ENCODE peak calls at places on chromosomes 5 and 9, in eight cellular contexts. One of them, this sample, is unnamed.

GRCh38 chr5:131579917-131580671 is 54.9 kb downstream of the RAPGEF6 start:
- DNase-seq in OCI-LY7: no peak
- DNase-seq in MM.1S: no peak
- DNase-seq in HCT116: no peak
- DNase-seq in SK-N-SH: no peak
- DNase-seq in GM23338: no peak
- DNase-seq in GM23248: no peak
- DNase-seq in PC-3: no peak
- DNase-seq in this sample: no peak

GRCh38 chr9:95157491-95158151 is 159.9 kb downstream of the FANCC start:
- DNase-seq in OCI-LY7: no peak
- DNase-seq in MM.1S: no peak
- DNase-seq in HCT116: no peak
- DNase-seq in SK-N-SH: peak
- DNase-seq in GM23338: no peak
- DNase-seq in GM23248: peak
- DNase-seq in PC-3: peak
- DNase-seq in this sample: no peak

GRCh38 chr5:157290156-157290980 is 24.4 kb downstream of the CYFIP2 start:
- DNase-seq in OCI-LY7: no peak
- DNase-seq in MM.1S: no peak
- DNase-seq in HCT116: no peak
- DNase-seq in SK-N-SH: no peak
- DNase-seq in GM23338: no peak
- DNase-seq in GM23248: peak
- DNase-seq in PC-3: peak
- DNase-seq in this sample: no peak

GRCh38 chr5:135600971-135601381 is 22.2 kb upstream of the CXCL14 start:
- DNase-seq in OCI-LY7: no peak
- DNase-seq in MM.1S: no peak
- DNase-seq in HCT116: no peak
- DNase-seq in SK-N-SH: no peak
- DNase-seq in GM23338: no peak
- DNase-seq in GM23248: no peak
- DNase-seq in PC-3: no peak
- DNase-seq in this sample: no peak

GRCh38 chr5:39547548-39548154 is 122.9 kb upstream of the DAB2 start:
- DNase-seq in OCI-LY7: peak
- DNase-seq in MM.1S: peak
- DNase-seq in HCT116: peak
- DNase-seq in SK-N-SH: peak
- DNase-seq in GM23338: peak
- DNase-seq in GM23248: peak
- DNase-seq in PC-3: peak
- DNase-seq in this sample: peak

GRCh38 chr9:70352802-70353201 is 61.7 kb downstream of the KLF9 start:
- DNase-seq in OCI-LY7: no peak
- DNase-seq in MM.1S: no peak
- DNase-seq in HCT116: no peak
- DNase-seq in SK-N-SH: no peak
- DNase-seq in GM23338: no peak
- DNase-seq in GM23248: peak
- DNase-seq in PC-3: no peak
- DNase-seq in this sample: no peak

GRCh38 chr5:132056610-132057497 is 3.6 kb upstream of the IL3 start:
- DNase-seq in OCI-LY7: no peak
- DNase-seq in MM.1S: no peak
- DNase-seq in HCT116: no peak
- DNase-seq in SK-N-SH: peak
- DNase-seq in GM23338: no peak
- DNase-seq in GM23248: no peak
- DNase-seq in PC-3: no peak
- DNase-seq in this sample: no peak

GRCh38 chr9:95316794-95317118 is 753 bp downstream of the FANCC start:
- DNase-seq in OCI-LY7: peak
- DNase-seq in MM.1S: peak
- DNase-seq in HCT116: peak
- DNase-seq in SK-N-SH: peak
- DNase-seq in GM23338: peak
- DNase-seq in GM23248: peak
- DNase-seq in PC-3: peak
- DNase-seq in this sample: peak

GRCh38 chr9:27350382-27350781 is 53.4 kb upstream of the EQTN start:
- DNase-seq in OCI-LY7: no peak
- DNase-seq in MM.1S: no peak
- DNase-seq in HCT116: no peak
- DNase-seq in SK-N-SH: no peak
- DNase-seq in GM23338: no peak
- DNase-seq in GM23248: no peak
- DNase-seq in PC-3: no peak
- DNase-seq in this sample: no peak

GRCh38 chr5:129509363-129509762 is 49.3 kb downstream of the ADAMTS19 start:
- DNase-seq in OCI-LY7: no peak
- DNase-seq in MM.1S: no peak
- DNase-seq in HCT116: no peak
- DNase-seq in SK-N-SH: no peak
- DNase-seq in GM23338: no peak
- DNase-seq in GM23248: no peak
- DNase-seq in PC-3: no peak
- DNase-seq in this sample: no peak

GRCh38 chr9:97703437-97704326 is 6.5 kb upstream of the XPA start:
- DNase-seq in OCI-LY7: no peak
- DNase-seq in MM.1S: peak
- DNase-seq in HCT116: peak
- DNase-seq in SK-N-SH: peak
- DNase-seq in GM23338: no peak
- DNase-seq in GM23248: peak
- DNase-seq in PC-3: peak
- DNase-seq in this sample: no peak

GRCh38 chr5:124729687-124730359 is 16.6 kb downstream of the ZNF608 start:
- DNase-seq in OCI-LY7: no peak
- DNase-seq in MM.1S: no peak
- DNase-seq in HCT116: no peak
- DNase-seq in SK-N-SH: no peak
- DNase-seq in GM23338: no peak
- DNase-seq in GM23248: peak
- DNase-seq in PC-3: no peak
- DNase-seq in this sample: no peak

GRCh38 chr9:88828018-88828417 is 163.2 kb upstream of the S1PR3 start:
- DNase-seq in OCI-LY7: no peak
- DNase-seq in MM.1S: no peak
- DNase-seq in HCT116: no peak
- DNase-seq in SK-N-SH: peak
- DNase-seq in GM23338: no peak
- DNase-seq in GM23248: no peak
- DNase-seq in PC-3: no peak
- DNase-seq in this sample: no peak

GRCh38 chr9:88826181-88826580 is 165.1 kb upstream of the S1PR3 start:
- DNase-seq in OCI-LY7: no peak
- DNase-seq in MM.1S: no peak
- DNase-seq in HCT116: no peak
- DNase-seq in SK-N-SH: no peak
- DNase-seq in GM23338: no peak
- DNase-seq in GM23248: no peak
- DNase-seq in PC-3: no peak
- DNase-seq in this sample: no peak

GRCh38 chr9:88828492-88828974 is 162.7 kb upstream of the S1PR3 start:
- DNase-seq in OCI-LY7: no peak
- DNase-seq in MM.1S: no peak
- DNase-seq in HCT116: no peak
- DNase-seq in SK-N-SH: peak
- DNase-seq in GM23338: no peak
- DNase-seq in GM23248: no peak
- DNase-seq in PC-3: no peak
- DNase-seq in this sample: no peak

GRCh38 chr9:88824711-88825110 is 166.6 kb upstream of the S1PR3 start:
- DNase-seq in OCI-LY7: no peak
- DNase-seq in MM.1S: no peak
- DNase-seq in HCT116: no peak
- DNase-seq in SK-N-SH: no peak
- DNase-seq in GM23338: no peak
- DNase-seq in GM23248: peak
- DNase-seq in PC-3: no peak
- DNase-seq in this sample: no peak

GRCh38 chr9:88826651-88827245 is 164.5 kb upstream of the S1PR3 start:
- DNase-seq in OCI-LY7: no peak
- DNase-seq in MM.1S: no peak
- DNase-seq in HCT116: no peak
- DNase-seq in SK-N-SH: no peak
- DNase-seq in GM23338: no peak
- DNase-seq in GM23248: peak
- DNase-seq in PC-3: no peak
- DNase-seq in this sample: no peak
- TF ChIP-seq EZH2phosphoT487 in OCI-LY7: no peak
- TF ChIP-seq EZH2phosphoT487 in MM.1S: no peak
- TF ChIP-seq EZH2phosphoT487 in HCT116: no peak
- TF ChIP-seq EZH2phosphoT487 in SK-N-SH: no peak
- TF ChIP-seq EZH2phosphoT487 in GM23338: no peak
- TF ChIP-seq EZH2phosphoT487 in GM23248: peak
- TF ChIP-seq EZH2phosphoT487 in PC-3: no peak
- TF ChIP-seq EZH2phosphoT487 in this sample: no peak

DNA sequence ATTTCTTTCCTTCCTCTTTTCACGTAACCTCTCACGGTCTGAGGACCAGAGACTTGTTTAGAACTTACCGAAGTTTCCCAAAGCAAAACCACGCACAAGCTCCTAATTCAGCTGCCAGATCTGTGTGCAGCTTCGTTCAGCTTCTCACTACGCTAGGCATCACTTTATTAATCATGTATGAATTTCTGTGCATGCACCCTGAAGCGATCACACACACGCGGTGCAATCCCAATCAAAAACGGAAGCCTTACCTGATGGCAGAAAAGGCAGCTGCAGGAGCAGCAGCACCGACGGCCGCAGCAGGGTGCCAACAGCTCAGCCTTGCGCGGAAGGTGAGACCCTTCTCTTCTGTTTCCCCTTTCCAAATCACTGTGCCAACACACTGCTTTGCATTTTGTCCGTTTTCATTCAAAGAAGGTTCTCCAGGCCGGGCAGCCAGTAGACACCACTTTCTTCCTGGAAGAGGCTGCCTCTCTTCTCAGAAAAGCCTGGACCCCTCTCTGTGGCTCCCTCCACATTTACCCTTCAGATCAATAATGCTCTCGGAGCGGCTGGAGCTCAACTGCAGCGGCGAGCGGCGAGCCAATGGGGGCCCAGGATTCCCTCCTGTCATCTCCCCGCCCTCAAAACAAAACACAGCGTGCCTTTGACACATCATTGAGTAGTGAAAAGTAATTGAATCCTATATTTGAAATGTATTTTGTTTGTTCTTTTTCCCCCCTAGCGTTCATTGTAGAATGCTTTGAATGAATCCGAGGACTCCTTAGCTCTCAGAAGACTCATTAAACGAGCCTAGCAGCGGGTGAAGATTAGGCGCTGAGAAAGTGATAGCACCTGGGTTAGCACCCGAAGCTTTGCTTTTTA is at the start of gene CDH12:
- DNase-seq in OCI-LY7: no peak
- DNase-seq in MM.1S: peak
- DNase-seq in HCT116: no peak
- DNase-seq in SK-N-SH: no peak
- DNase-seq in GM23338: peak
- DNase-seq in GM23248: peak
- DNase-seq in PC-3: peak
- DNase-seq in this sample: peak
- TF ChIP-seq EZH2phosphoT487 in OCI-LY7: no peak
- TF ChIP-seq EZH2phosphoT487 in MM.1S: no peak
- TF ChIP-seq EZH2phosphoT487 in HCT116: no peak
- TF ChIP-seq EZH2phosphoT487 in SK-N-SH: no peak
- TF ChIP-seq EZH2phosphoT487 in GM23338: no peak
- TF ChIP-seq EZH2phosphoT487 in GM23248: no peak
- TF ChIP-seq EZH2phosphoT487 in PC-3: no peak
- TF ChIP-seq EZH2phosphoT487 in this sample: peak

DNA sequence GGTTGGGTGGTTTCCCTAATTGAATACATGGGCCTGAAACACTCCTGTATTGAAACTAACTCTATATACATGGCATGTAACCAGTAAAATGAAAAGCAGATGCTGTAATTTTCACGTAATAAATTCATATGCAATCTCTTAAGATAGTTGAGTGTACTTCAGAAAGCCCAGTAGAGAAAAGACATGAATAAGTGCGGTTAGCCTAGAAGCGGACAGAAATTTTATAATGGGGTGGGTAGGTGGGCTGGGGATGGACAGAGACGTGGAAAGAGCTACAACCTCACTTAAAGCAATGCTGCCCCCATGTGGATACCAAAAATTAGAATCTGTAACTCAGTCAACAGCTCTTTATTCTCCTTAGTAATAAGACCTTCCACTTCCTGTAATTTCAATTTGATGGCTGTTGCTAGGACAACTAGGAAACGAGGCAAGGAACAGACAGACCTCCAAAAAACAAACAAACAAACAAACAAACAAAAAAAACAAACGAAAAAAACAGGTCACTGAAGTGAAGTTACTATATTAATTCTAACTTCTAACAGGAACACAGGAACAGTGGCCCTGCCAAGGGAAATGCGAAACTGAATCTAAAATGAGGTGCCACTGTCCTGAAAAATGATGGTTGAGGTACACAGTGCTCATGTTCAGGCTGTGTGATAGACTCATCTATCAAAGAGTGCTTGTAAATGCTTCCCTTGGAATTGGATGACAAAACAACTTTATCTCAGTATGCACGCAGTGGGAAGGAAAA is 103.4 kb upstream of the GNA14 start:
- DNase-seq in OCI-LY7: peak
- DNase-seq in MM.1S: peak
- DNase-seq in HCT116: peak
- DNase-seq in SK-N-SH: peak
- DNase-seq in GM23338: peak
- DNase-seq in GM23248: peak
- DNase-seq in PC-3: peak
- DNase-seq in this sample: peak
- TF ChIP-seq EZH2phosphoT487 in OCI-LY7: no peak
- TF ChIP-seq EZH2phosphoT487 in MM.1S: no peak
- TF ChIP-seq EZH2phosphoT487 in HCT116: no peak
- TF ChIP-seq EZH2phosphoT487 in SK-N-SH: no peak
- TF ChIP-seq EZH2phosphoT487 in GM23338: no peak
- TF ChIP-seq EZH2phosphoT487 in GM23248: no peak
- TF ChIP-seq EZH2phosphoT487 in PC-3: no peak
- TF ChIP-seq EZH2phosphoT487 in this sample: no peak

DNA sequence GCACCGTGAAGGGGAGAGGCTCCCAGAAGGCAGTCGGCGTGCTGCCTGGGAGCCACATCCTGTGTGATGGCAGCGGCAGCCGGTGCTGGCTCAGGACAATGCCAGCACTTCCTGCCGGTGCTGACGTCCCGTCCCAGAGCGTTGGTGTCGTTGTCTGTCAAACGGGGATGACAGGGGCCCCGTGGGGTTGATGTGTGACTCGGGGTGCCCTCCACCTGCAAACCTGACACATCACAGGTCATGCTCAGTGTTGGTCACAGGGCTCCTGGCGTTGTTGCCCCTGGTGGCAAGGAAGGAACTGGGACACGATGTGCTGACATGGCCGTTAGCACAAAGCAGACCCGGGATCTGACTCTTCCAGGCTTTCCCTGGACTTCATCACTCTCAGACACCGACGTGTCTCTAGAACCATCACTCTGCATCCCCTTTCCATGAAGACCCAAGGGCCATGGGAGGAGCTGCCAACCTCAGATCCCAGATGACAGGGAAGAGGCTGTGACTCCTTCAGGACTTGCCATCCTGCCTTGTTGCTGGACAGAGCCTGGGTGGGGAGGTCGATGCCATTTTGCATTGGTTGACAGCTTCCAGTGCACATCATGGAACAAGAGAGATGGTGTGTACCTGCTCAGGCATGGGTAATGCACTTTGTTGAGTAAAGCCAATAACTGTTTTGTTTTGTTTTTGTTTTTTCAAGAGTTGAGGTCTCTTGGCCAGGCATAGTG is 21.5 kb downstream of the PLPP7 start:
- DNase-seq in OCI-LY7: peak
- DNase-seq in MM.1S: peak
- DNase-seq in HCT116: no peak
- DNase-seq in SK-N-SH: no peak
- DNase-seq in GM23338: peak
- DNase-seq in GM23248: peak
- DNase-seq in PC-3: peak
- DNase-seq in this sample: peak
- TF ChIP-seq EZH2phosphoT487 in OCI-LY7: no peak
- TF ChIP-seq EZH2phosphoT487 in MM.1S: no peak
- TF ChIP-seq EZH2phosphoT487 in HCT116: no peak
- TF ChIP-seq EZH2phosphoT487 in SK-N-SH: no peak
- TF ChIP-seq EZH2phosphoT487 in GM23338: no peak
- TF ChIP-seq EZH2phosphoT487 in GM23248: no peak
- TF ChIP-seq EZH2phosphoT487 in PC-3: no peak
- TF ChIP-seq EZH2phosphoT487 in this sample: no peak